ENCODE peak calls at places on chromosome 18, in five cellular contexts. J is head of caudate nucleus, R is HT1080, U is neural progenitor cell, N is tibial nerve. B is an unnamed sample.

GRCh38 chr18:59900222-59901128 is 679 bp downstream of the PMAIP1 start:
- DNase-seq in J (no peak), R (peak; percentile 82), U (peak; percentile 70), N (no peak), B (no peak)

GRCh38 chr18:62897153-62897552 is 181.8 kb downstream of the PHLPP1 start:
- DNase-seq in J (no peak), R (peak; percentile 65), U (no peak), N (no peak), B (no peak)

GRCh38 chr18:73987247-73987980 is 160.2 kb downstream of the FBXO15 start:
- DNase-seq in J (no peak), R (no peak), U (no peak), N (no peak), B (no peak)

GRCh38 chr18:51430538-51430937 is 233.1 kb upstream of the MEX3C start:
- DNase-seq in J (no peak), R (no peak), U (no peak), N (no peak), B (no peak)

GRCh38 chr18:21740474-21740723 is 193 bp upstream of the MIB1 start:
- DNase-seq in J (peak; percentile 98), R (no peak), U (no peak), N (no peak), B (peak; percentile 98)

GRCh38 chr18:58125183-58125582 is 81.2 kb downstream of the NEDD4L start:
- DNase-seq in J (no peak), R (no peak), U (peak; percentile 39), N (no peak), B (no peak)

GRCh38 chr18:54880706-54881105 is 52.4 kb downstream of the RAB27B start:
- DNase-seq in J (no peak), R (peak; percentile 72), U (no peak), N (no peak), B (no peak)

GRCh38 chr18:47912794-47913594 is 17.5 kb downstream of the SMAD2 start:
- DNase-seq in J (no peak), R (no peak), U (no peak), N (peak; percentile 34), B (no peak)

GRCh38 chr18:44245026-44245425 is 435.7 kb upstream of the SETBP1 start:
- DNase-seq in J (no peak), R (no peak), U (no peak), N (no peak), B (no peak)

GRCh38 chr18:79486356-79487197 is 90.8 kb downstream of the NFATC1 start:
- DNase-seq in J (peak; percentile 14), R (no peak), U (no peak), N (no peak), B (no peak)